ENCODE peak calls at places on chromosomes 6 and 20, in six cellular contexts. O is IMR-90; D is CD8-positive, alpha-beta memory T cell; S is uterus; B is thyroid gland; I is body of pancreas. E is an unnamed sample. For H3K4me1, the result is how much of the 10 kb centered on the place peaks cover.

GRCh38 chr6:56841751-56842150 is 113.2 kb upstream of the BEND6 start:
- DNase-seq in O (no peak), D (no peak), S (no peak), B (no peak), I (no peak), E (no peak)

GRCh38 chr6:34718867-34719441 is 22.4 kb upstream of the ILRUN start:
- DNase-seq in O (no peak), D (no peak), S (no peak), B (no peak), I (no peak), E (no peak)

GRCh38 chr6:11224252-11224965 is 8.1 kb downstream of the NEDD9 start:
- DNase-seq in O (peak), D (peak), S (no peak), B (no peak), I (no peak), E (no peak)

GRCh38 chr20:373171-373890 is 7.2 kb upstream of the TRIB3 start:
- DNase-seq in O (peak), D (no peak), S (no peak), B (no peak), I (no peak), E (no peak)

GRCh38 chr6:99933129-99933528 is 60.9 kb downstream of the MCHR2 start:
- DNase-seq in O (peak), D (no peak), S (no peak), B (no peak), I (no peak), E (no peak)

GRCh38 chr20:59574308-59574707 is 30.0 kb upstream of the PHACTR3 start:
- DNase-seq in O (no peak), D (no peak), S (no peak), B (no peak), I (no peak), E (no peak)

GRCh38 chr6:17281497-17282481 is 628 bp downstream of the RBM24 start:
- DNase-seq in O (peak), D (no peak), S (peak), B (peak), I (peak), E (no peak)

GRCh38 chr6:106014930-106015329 is 71.2 kb upstream of the PRDM1 start:
- DNase-seq in O (no peak), D (no peak), S (no peak), B (no peak), I (no peak), E (no peak)

DNA sequence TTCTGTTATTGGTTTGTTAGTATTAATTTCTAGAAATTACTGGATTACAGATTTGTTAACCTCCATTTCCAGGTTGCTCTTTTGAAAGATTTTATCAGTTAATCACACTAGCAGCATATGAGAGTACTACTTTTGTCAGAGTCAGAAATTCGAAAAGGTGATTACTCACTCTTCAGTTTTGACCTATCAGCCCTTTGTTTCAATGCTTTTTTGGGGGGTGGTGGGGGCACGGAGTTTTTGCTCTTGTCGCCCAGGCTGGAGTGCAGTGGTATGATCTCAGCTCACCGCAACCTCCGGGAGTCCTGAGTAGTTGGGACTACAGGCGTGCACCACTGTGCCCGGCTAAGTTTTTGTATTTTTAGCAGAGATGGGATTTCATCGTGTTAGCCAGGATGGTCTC is 149.2 kb downstream of the JARID2 start:
- DNase-seq in O (no peak), D (no peak), S (no peak), B (no peak), I (no peak), E (no peak)
- H3K4me1 ChIP-seq in O (under half), D (under half), S (under half), B (under half), I (under half), E (under half)

GRCh38 chr20:39574061-39574460 is 611.9 kb downstream of the DHX35 start:
- DNase-seq in O (no peak), D (no peak), S (no peak), B (no peak), I (peak), E (no peak)
- H3K4me1 ChIP-seq in O (under half), D (under half), S (under half), B (under half), I (under half), E (under half)

GRCh38 chr20:51497542-51498467 is 44.7 kb downstream of the NFATC2 start:
- DNase-seq in O (peak), D (peak), S (no peak), B (no peak), I (no peak), E (no peak)

GRCh38 chr20:51493346-51493791 is 49.1 kb downstream of the NFATC2 start:
- DNase-seq in O (no peak), D (peak), S (no peak), B (no peak), I (no peak), E (no peak)

GRCh38 chr20:51494241-51495110 is 48.0 kb downstream of the NFATC2 start:
- DNase-seq in O (no peak), D (peak), S (no peak), B (no peak), I (no peak), E (no peak)

GRCh38 chr20:51496964-51497363 is 45.6 kb downstream of the NFATC2 start:
- DNase-seq in O (no peak), D (no peak), S (no peak), B (no peak), I (no peak), E (no peak)

DNA sequence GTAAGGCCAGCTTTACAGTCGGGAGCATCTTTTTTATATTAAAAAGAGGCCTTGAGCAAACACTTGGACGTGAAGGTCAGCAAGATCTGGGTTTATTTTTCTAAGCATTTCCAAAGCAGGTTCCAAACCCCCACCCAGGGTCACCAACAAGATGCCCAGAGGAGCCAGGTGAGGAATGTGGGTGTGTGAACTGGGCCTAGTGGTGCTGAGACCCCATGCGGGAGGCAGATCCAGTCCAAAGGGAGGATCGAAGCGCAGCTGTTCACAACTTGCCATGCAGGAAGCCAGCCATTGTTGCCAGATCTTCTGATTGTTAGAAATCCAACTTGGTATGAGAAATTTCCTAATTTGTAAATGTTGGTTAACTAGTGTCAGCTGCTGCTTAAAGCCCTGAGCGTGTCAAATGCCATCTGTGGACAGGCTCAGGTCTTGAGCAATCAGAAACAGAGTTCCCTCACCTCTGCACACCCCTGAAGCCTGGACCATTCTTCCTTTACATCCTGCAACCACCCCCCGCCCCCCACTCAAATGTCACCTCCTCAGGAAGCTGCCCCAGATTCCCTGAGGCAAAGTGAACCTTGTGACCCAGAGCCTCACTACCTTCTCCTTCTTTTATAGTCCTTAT is 46.5 kb downstream of the NFATC2 start:
- DNase-seq in O (no peak), D (no peak), S (no peak), B (no peak), I (no peak), E (no peak)
- H3K4me1 ChIP-seq in O (under half), D (half or more), S (under half), B (under half), I (under half), E (under half)

GRCh38 chr6:40956871-40957270 is 82.2 kb downstream of the UNC5CL start:
- DNase-seq in O (peak), D (no peak), S (no peak), B (no peak), I (no peak), E (no peak)
- H3K4me1 ChIP-seq in O (under half), D (under half), S (under half), B (under half), I (under half), E (under half)

GRCh38 chr6:158621694-158622544 is 22.6 kb downstream of the DYNLT1 start:
- DNase-seq in O (no peak), D (no peak), S (peak), B (no peak), I (no peak), E (no peak)

GRCh38 chr6:158622545-158623190 is 21.9 kb downstream of the DYNLT1 start:
- DNase-seq in O (no peak), D (no peak), S (no peak), B (no peak), I (no peak), E (no peak)

GRCh38 chr6:158624684-158625682 is 19.6 kb downstream of the DYNLT1 start:
- DNase-seq in O (no peak), D (no peak), S (peak), B (no peak), I (no peak), E (no peak)

GRCh38 chr6:158619922-158620801 is 24.4 kb downstream of the DYNLT1 start:
- DNase-seq in O (no peak), D (no peak), S (no peak), B (no peak), I (no peak), E (no peak)

DNA sequence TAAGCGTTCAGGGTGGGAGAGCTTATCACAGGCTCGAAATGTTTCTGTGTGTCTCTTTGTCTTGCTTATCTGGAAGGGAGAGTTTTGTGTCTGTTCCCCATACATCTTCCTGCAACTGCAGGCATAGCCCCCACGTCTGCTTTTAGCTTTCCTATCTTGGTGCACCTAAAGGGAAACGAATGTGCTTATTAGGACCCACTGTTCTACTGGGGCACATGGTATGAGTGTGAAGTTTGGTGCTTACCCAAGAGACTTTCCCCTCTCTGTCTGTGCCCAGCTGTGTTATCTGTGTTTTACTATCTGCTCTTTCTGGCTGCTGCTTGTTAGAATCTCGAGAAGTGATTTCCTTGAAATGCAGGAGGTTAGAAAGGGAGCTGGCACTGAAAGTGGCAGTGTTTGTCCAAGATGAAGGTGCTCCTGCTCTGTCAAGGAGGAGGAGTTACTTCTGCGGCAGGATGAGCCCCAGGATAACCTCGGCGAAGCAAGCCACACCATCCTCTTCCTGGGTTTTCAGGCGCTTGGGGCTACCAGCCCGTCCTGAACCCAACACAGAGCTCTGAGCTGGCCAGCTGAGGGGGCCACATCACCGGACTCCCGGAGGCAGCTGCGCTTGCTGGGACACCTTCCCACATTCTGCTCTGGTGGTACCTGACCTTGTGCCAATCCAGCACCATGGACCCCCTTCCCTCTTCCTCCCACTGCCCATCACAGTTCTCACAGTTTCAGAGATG is 23.4 kb downstream of the DYNLT1 start:
- DNase-seq in O (no peak), D (no peak), S (no peak), B (no peak), I (no peak), E (no peak)
- H3K4me1 ChIP-seq in O (under half), D (under half), S (under half), B (under half), I (under half), E (under half)

GRCh38 chr6:159063549-159063948 is 18.8 kb upstream of the TAGAP start:
- DNase-seq in O (no peak), D (no peak), S (no peak), B (no peak), I (no peak), E (no peak)

GRCh38 chr6:159061805-159062563 is 17.2 kb upstream of the TAGAP start:
- DNase-seq in O (no peak), D (no peak), S (no peak), B (no peak), I (no peak), E (no peak)

GRCh38 chr6:159061146-159061545 is 16.4 kb upstream of the TAGAP start:
- DNase-seq in O (no peak), D (no peak), S (no peak), B (no peak), I (no peak), E (no peak)

GRCh38 chr6:159062564-159062945 is 17.8 kb upstream of the TAGAP start:
- DNase-seq in O (no peak), D (peak), S (no peak), B (no peak), I (no peak), E (no peak)

GRCh38 chr6:159062965-159063364 is 18.2 kb upstream of the TAGAP start:
- DNase-seq in O (no peak), D (no peak), S (no peak), B (no peak), I (no peak), E (no peak)
- H3K4me1 ChIP-seq in O (under half), D (half or more), S (under half), B (under half), I (under half), E (under half)

DNA sequence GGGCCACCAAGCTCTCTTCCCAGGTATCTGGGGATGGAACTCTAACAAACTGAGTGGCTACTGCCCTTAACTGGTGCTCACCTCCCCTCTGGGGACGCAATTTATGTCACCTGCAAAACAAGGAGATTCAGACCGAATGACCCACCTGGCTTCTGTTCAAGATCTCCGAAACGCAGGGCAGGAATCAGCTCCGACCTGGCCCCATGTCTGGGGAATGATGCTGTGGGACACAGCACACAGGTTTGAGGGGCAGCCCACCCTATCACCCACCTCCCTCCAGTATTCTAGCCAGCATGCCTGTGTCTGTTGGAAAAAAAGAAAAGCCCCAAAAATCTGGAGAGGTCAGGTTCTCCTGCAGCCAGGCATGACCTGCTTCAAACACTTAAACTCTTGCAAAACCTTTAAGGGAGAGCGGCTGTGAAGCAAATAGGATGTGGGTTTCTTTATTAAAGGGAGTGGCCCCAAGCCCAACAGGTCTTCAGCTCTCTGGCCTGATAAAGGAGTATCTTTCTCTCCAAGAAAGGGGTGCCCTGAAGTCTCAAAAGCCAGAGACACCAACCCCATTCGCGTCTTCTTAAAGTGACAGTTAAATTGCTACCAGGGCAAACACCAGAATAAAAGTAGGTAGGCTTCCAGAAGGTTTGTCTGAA is 6.4 kb downstream of the PREX1 start:
- DNase-seq in O (no peak), D (no peak), S (no peak), B (no peak), I (no peak), E (no peak)
- H3K4me1 ChIP-seq in O (under half), D (half or more), S (under half), B (under half), I (under half), E (under half)

GRCh38 chr20:32468860-32469259 is 110.7 kb downstream of the ASXL1 start:
- DNase-seq in O (no peak), D (no peak), S (no peak), B (no peak), I (no peak), E (no peak)

GRCh38 chr20:32470025-32470861 is 112.1 kb downstream of the ASXL1 start:
- DNase-seq in O (peak), D (no peak), S (no peak), B (peak), I (peak), E (no peak)

GRCh38 chr20:32466739-32467505 is 108.8 kb downstream of the ASXL1 start:
- DNase-seq in O (no peak), D (no peak), S (no peak), B (no peak), I (peak), E (no peak)

GRCh38 chr20:32467506-32468312 is 109.6 kb downstream of the ASXL1 start:
- DNase-seq in O (no peak), D (no peak), S (no peak), B (no peak), I (no peak), E (no peak)

DNA sequence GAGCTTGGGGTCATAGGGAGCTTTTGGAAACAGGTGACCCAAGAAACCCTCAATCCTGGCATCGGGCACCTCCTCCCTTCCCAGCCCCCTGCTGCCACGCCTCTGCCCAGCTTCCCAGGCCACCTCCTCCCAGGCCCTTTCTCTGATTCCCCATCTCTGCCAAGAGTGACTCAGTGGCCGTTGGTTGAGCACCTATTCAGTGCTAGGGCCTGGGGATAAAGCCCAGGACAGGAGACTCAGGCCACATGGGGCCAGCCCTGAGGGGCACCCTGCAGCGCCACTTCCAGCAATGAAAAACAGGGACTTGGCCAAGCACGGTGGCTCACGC is 110.1 kb downstream of the ASXL1 start:
- DNase-seq in O (no peak), D (no peak), S (no peak), B (no peak), I (no peak), E (no peak)
- H3K4me1 ChIP-seq in O (under half), D (under half), S (under half), B (half or more), I (half or more), E (under half)

DNA sequence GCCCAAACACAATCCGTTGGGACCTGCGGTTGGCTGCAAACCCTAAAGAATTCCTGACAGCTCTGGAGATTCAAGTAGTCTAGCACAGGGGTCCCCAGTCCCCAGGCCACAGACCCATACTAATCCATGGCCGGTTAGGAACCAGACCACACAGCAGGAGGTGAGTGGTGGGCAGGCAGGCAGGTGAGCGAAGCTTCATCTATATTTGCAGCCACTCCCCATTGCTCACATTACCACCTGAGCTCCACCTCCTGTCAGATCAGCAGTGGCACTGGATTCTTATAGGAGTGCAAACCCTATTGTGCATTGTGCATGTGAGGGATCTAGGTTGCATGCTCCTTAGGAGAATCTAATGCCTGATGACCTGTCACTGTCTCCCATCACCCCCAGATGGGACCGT is 16.6 kb downstream of the TFEB start:
- DNase-seq in O (no peak), D (no peak), S (no peak), B (no peak), I (no peak), E (no peak)
- H3K4me1 ChIP-seq in O (under half), D (under half), S (under half), B (half or more), I (under half), E (under half)

E was measured in NT2/D1.